ENCODE peak calls at places on chromosomes 7 and 10, in four cellular contexts. B is activated CD4-positive, CD25-positive, alpha-beta regulatory T cell; K is amniotic stem cell; F is NCI-H345. O is an unnamed sample.

GRCh38 chr7:55018361-55019328 is at the start of gene EGFR:
- DNase-seq in F (peak; percentile 43), B (no peak), K (peak; percentile 63), O (peak; percentile 88)

GRCh38 chr10:6080417-6080973 is 8.3 kb upstream of the RBM17 start:
- DNase-seq in F (no peak), B (no peak), K (no peak), O (no peak)

GRCh38 chr10:72335394-72336258 is 19.1 kb downstream of the DNAJB12 start:
- DNase-seq in K (no peak), B (no peak), F (no peak), O (peak; percentile 57)

GRCh38 chr7:35454575-35455385 is 200.9 kb upstream of the TBX20 start:
- DNase-seq in B (no peak), F (no peak), K (no peak), O (no peak)

GRCh38 chr7:1331576-1332467 is 99.2 kb downstream of the UNCX start:
- DNase-seq in K (no peak), B (no peak), F (no peak), O (no peak)

GRCh38 chr7:138667535-138667934 is 33.6 kb downstream of the SVOPL start:
- DNase-seq in F (no peak), B (no peak), K (no peak), O (no peak)

GRCh38 chr10:104323721-104324686 is 14.3 kb downstream of the ITPRIP start:
- DNase-seq in K (no peak), F (no peak), B (no peak), O (no peak)

GRCh38 chr7:105759670-105760548 is 116.5 kb downstream of the ATXN7L1 start:
- DNase-seq in B (no peak), K (peak; percentile 23), F (peak; percentile 39), O (no peak)

GRCh38 chr10:113519616-113520015 is 33.2 kb upstream of the HABP2 start:
- DNase-seq in K (no peak), F (no peak), B (no peak), O (no peak)

GRCh38 chr10:24536653-24537052 is 187.0 kb downstream of the ARHGAP21 start:
- DNase-seq in K (no peak), F (no peak), B (no peak), O (no peak)

GRCh38 chr7:128281605-128282380 is 40.7 kb downstream of the LEP start:
- DNase-seq in K (no peak), F (peak; percentile 51), B (no peak), O (no peak)

GRCh38 chr10:113180401-113181154 is 230.5 kb downstream of the TCF7L2 start:
- DNase-seq in B (no peak), K (no peak), F (no peak), O (no peak)

GRCh38 chr10:74677951-74678350 is 148.4 kb upstream of the KAT6B start:
- DNase-seq in F (no peak), B (no peak), K (no peak), O (no peak)

GRCh38 chr7:47937065-47937687 is 11.1 kb downstream of the PKD1L1 start:
- DNase-seq in B (no peak), K (no peak), F (peak; percentile 28), O (peak; percentile 27)

GRCh38 chr7:157593541-157593940 is 256.7 kb downstream of the DNAJB6 start:
- DNase-seq in F (no peak), K (no peak), B (no peak), O (no peak)

GRCh38 chr7:158353606-158354570 is 233.7 kb downstream of the PTPRN2 start:
- DNase-seq in B (no peak), F (peak; percentile 36), K (no peak), O (peak; percentile 27)

O was measured in SJSA1.